ENCODE peak calls at places on chromosomes 16 and 17, in four cellular contexts. X is A673; K is CD4-positive, alpha-beta memory T cell; H is aorta. T is an unnamed sample.

GRCh38 chr17:42312285-42313130 is 24.2 kb downstream of the STAT5A start:
- DNase-seq in X (peak; percentile 73), H (peak; percentile 92), K (peak; percentile 80), T (peak; percentile 53)

GRCh38 chr17:13967416-13967815 is 101.9 kb upstream of the COX10 start:
- DNase-seq in K (no peak), H (no peak), X (no peak), T (no peak)

GRCh38 chr17:74862108-74862901 is 2.6 kb upstream of the GRIN2C start:
- DNase-seq in H (peak; percentile 81), X (peak; percentile 73), K (peak; percentile 63), T (peak; percentile 55)

GRCh38 chr17:65027305-65027704 is 29.2 kb downstream of the GNA13 start:
- DNase-seq in X (peak; percentile 69), H (no peak), K (peak; percentile 79), T (peak; percentile 39)

GRCh38 chr17:14359251-14359939 is 58.5 kb downstream of the HS3ST3B1 start:
- DNase-seq in K (peak; percentile 51), H (no peak), X (no peak), T (no peak)

GRCh38 chr17:68854509-68854908 is 100.7 kb downstream of the ABCA8 start:
- DNase-seq in X (no peak), K (no peak), H (no peak), T (no peak)

GRCh38 chr17:53736516-53737274 is 86.0 kb upstream of the KIF2B start:
- DNase-seq in X (no peak), H (no peak), K (no peak), T (no peak)

GRCh38 chr16:83653785-83654184 is 154.0 kb upstream of the HSBP1 start:
- DNase-seq in H (no peak), K (no peak), X (no peak), T (no peak)

GRCh38 chr17:13813347-13814240 is 211.9 kb upstream of the HS3ST3A1 start:
- DNase-seq in K (no peak), X (no peak), H (no peak), T (no peak)

GRCh38 chr17:64378890-64379354 is 11.7 kb downstream of the PECAM1 start:
- DNase-seq in K (no peak), H (no peak), X (no peak), T (no peak)

GRCh38 chr17:45743626-45744326 is 40.3 kb upstream of the CRHR1 start:
- DNase-seq in H (no peak), X (no peak), K (no peak), T (no peak)

GRCh38 chr16:11671676-11672075 is 3.4 kb downstream of the SNN start:
- DNase-seq in H (no peak), X (no peak), K (no peak), T (no peak)

GRCh38 chr16:66225696-66226095 is 140.8 kb upstream of the CDH5 start:
- DNase-seq in H (no peak), K (no peak), X (no peak), T (no peak)

GRCh38 chr16:11743308-11744074 is 834 bp upstream of the TXNDC11 start:
- DNase-seq in K (peak; percentile 52), H (peak; percentile 72), X (peak; percentile 9), T (peak; percentile 36)

GRCh38 chr16:27639588-27640276 is 89.8 kb downstream of the KATNIP start:
- DNase-seq in H (no peak), X (peak; percentile 67), K (no peak), T (peak; percentile 56)

GRCh38 chr16:75083826-75084225 is 32.8 kb downstream of the LDHD start:
- DNase-seq in H (no peak), X (no peak), K (no peak), T (no peak)

GRCh38 chr17:44155488-44155887 is 13.8 kb downstream of the HROB start:
- DNase-seq in K (no peak), H (no peak), X (no peak), T (no peak)

GRCh38 chr17:10125761-10126553 is 72.4 kb downstream of the GAS7 start:
- DNase-seq in X (no peak), H (no peak), K (no peak), T (no peak)

GRCh38 chr17:36755586-36755985 is 154.2 kb downstream of the MRM1 start:
- DNase-seq in X (peak; percentile 6), H (no peak), K (no peak), T (peak; percentile 17)

GRCh38 chr17:50278526-50279180 is 4.4 kb downstream of the TMEM92 start:
- DNase-seq in H (no peak), X (no peak), K (no peak), T (no peak)

GRCh38 chr16:20941635-20941926 is 41.0 kb downstream of the LYRM1 start:
- DNase-seq in H (no peak), K (no peak), X (no peak), T (no peak)

GRCh38 chr17:29590979-29591736 is 1.7 kb upstream of the GIT1 start:
- DNase-seq in X (no peak), K (peak; percentile 58), H (peak; percentile 78), T (peak; percentile 56)

GRCh38 chr16:78416400-78416799 is 316.9 kb downstream of the WWOX start:
- DNase-seq in X (no peak), K (no peak), H (no peak), T (no peak)

GRCh38 chr16:81737885-81738536 is 41.1 kb upstream of the PLCG2 start:
- DNase-seq in H (peak; percentile 85), K (peak; percentile 84), X (peak; percentile 79), T (peak; percentile 72)
- H3K27ac ChIP-seq in H (no peak overlapping the region), K (no peak overlapping the region), X (no peak overlapping the region), T (no peak overlapping the region)

DNA sequence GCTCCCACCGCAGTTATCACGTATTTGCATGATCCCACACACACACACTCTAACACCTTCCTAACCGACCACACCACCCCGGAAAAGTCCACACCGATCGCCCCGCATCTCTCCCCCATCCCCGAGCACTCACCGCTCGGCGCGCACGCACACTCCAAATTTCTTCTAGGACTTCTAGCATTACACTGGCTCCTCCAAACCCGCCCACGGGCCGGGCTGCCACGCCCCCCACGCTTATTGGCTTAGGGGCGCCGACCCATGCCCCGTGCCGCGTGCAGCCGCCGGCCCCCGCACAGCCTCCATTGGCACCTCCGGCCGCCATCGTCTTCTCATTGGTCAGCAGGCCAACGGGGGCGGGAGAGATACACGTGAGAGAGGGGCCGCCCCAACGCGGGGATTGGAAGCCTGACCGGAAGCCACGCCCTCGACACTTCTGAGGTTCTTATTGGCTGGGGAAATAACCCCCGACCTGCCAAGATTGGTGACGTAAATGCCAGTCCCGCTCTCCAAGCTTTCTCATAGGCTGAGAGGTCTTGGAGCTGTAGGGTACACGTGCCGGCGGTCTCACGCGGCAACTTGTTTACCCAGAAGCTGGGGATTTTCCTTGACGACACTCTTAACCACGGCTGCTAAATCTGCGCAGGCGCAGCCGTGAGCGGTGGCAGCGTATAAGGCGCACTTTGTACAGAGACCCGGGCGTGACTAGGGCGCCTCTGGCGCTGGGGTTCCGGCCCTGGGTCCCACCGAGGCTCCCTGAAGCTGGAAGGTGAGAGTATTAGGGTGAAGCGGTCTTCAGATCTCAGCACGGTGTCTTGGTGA is 4.2 kb upstream of the PER1 start:
- DNase-seq in H (peak; percentile 100), X (peak; percentile 100), K (peak; percentile 100), T (peak; percentile 100)
- H3K4me1 ChIP-seq in H (no peaks in the 10 kb centered on the region), X (peaks cover 46% of the 10 kb centered on the region), K (peaks cover 85% of the 10 kb centered on the region), T (peaks cover 86% of the 10 kb centered on the region)

GRCh38 chr17:8705427-8705826 is 39.2 kb downstream of the CCDC42 start:
- DNase-seq in H (no peak), X (no peak), K (no peak), T (no peak)
- H3K27ac ChIP-seq in H (peak overlapping the region; percentile 34), X (no peak overlapping the region), K (no peak overlapping the region), T (no peak overlapping the region)

GRCh38 chr17:329794-330420 is 22.7 kb downstream of the RPH3AL start:
- DNase-seq in K (no peak), X (no peak), H (peak; percentile 37), T (no peak)

GRCh38 chr17:333626-334396 is 18.8 kb downstream of the RPH3AL start:
- DNase-seq in H (peak; percentile 86), K (no peak), X (no peak), T (peak; percentile 29)

GRCh38 chr17:332023-332422 is 20.6 kb downstream of the RPH3AL start:
- DNase-seq in H (peak; percentile 31), K (no peak), X (no peak), T (no peak)

GRCh38 chr17:332558-333322 is 19.9 kb downstream of the RPH3AL start:
- DNase-seq in K (no peak), X (no peak), H (peak; percentile 54), T (no peak)

GRCh38 chr17:330993-331701 is 21.5 kb downstream of the RPH3AL start:
- DNase-seq in H (peak; percentile 79), X (no peak), K (peak; percentile 42), T (peak; percentile 41)
- H3K4me1 ChIP-seq in H (no peaks in the 10 kb centered on the region), X (peaks cover 8% of the 10 kb centered on the region), K (peaks cover 44% of the 10 kb centered on the region), T (peaks cover 19% of the 10 kb centered on the region)

GRCh38 chr16:47888142-47888541 is 267.7 kb downstream of the ABCC12 start:
- DNase-seq in K (no peak), X (peak; percentile 17), H (no peak), T (no peak)

GRCh38 chr16:47887496-47887895 is 268.3 kb downstream of the ABCC12 start:
- DNase-seq in K (no peak), H (no peak), X (peak; percentile 39), T (no peak)

GRCh38 chr16:47886631-47887415 is 269.0 kb downstream of the ABCC12 start:
- DNase-seq in K (no peak), H (no peak), X (peak; percentile 93), T (no peak)

GRCh38 chr16:47884131-47884725 is 271.6 kb downstream of the ABCC12 start:
- DNase-seq in H (no peak), X (no peak), K (no peak), T (no peak)

GRCh38 chr16:47885489-47885888 is 270.3 kb downstream of the ABCC12 start:
- DNase-seq in K (no peak), H (no peak), X (no peak), T (no peak)
- H3K27ac ChIP-seq in K (no peak overlapping the region), H (no peak overlapping the region), X (no peak overlapping the region), T (no peak overlapping the region)

GRCh38 chr16:85311741-85312140 is 199.5 kb upstream of the CIBAR2 start:
- DNase-seq in X (no peak), K (no peak), H (no peak), T (no peak)

GRCh38 chr16:85310868-85311585 is 198.8 kb upstream of the CIBAR2 start:
- DNase-seq in K (no peak), X (no peak), H (no peak), T (peak; percentile 47)

GRCh38 chr16:85312642-85313540 is 200.6 kb upstream of the CIBAR2 start:
- DNase-seq in X (no peak), H (no peak), K (no peak), T (no peak)

GRCh38 chr16:85313541-85314208 is 201.4 kb upstream of the CIBAR2 start:
- DNase-seq in H (peak; percentile 72), K (no peak), X (no peak), T (no peak)

DNA sequence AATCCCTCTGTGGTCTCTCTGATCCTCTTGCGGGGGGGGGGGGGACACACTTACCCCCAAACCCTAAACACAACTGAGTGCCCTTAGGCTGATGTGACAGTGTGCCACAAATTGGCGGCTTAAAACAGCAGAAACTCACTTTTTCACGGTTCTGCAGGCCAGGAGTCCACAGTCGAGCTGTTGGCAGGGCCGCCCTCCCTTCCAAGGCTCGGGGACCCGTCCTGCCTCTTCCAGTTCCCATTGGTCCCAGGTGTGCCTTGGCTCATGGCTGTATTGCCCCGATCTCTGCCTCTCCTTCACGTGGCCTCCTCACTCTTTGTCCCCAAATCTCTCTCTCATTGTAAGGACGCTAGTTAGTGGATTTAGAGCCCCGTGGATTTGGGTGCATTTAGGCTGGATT is 199.9 kb upstream of the CIBAR2 start:
- DNase-seq in H (no peak), K (no peak), X (no peak), T (no peak)
- H3K4me1 ChIP-seq in H (no peaks in the 10 kb centered on the region), K (peaks cover 23% of the 10 kb centered on the region), X (peaks cover 58% of the 10 kb centered on the region), T (peaks cover 51% of the 10 kb centered on the region)